ENCODE peak calls at places on chromosomes 5 and 9, in eight cellular contexts. B is GM12878, R is heart left ventricle, T is prostate gland, L is lower leg skin, N is spleen, Z is testis, O is sigmoid colon. P is an unnamed sample.

GRCh38 chr5:38208782-38209378 is 49.5 kb upstream of the EGFLAM start:
- DNase-seq in R (no peak), O (no peak), L (no peak), B (no peak), T (peak), N (no peak), Z (peak), P (peak)

GRCh38 chr9:70049672-70050271 is 6.1 kb downstream of the MAMDC2 start:
- DNase-seq in O (peak), T (no peak), Z (peak), B (no peak), L (peak), N (no peak), R (peak), P (no peak)

GRCh38 chr5:179613460-179614071 is 9.9 kb downstream of the HNRNPH1 start:
- DNase-seq in R (no peak), T (no peak), Z (no peak), N (peak), B (no peak), L (no peak), O (peak), P (no peak)

GRCh38 chr9:134661791-134662142 is 20.2 kb downstream of the COL5A1 start:
- DNase-seq in L (no peak), R (no peak), T (no peak), O (peak), B (no peak), N (no peak), Z (no peak), P (no peak)

GRCh38 chr5:86885489-86886225 is 267.9 kb downstream of the COX7C start:
- DNase-seq in O (no peak), B (no peak), L (no peak), R (no peak), N (no peak), T (no peak), Z (no peak), P (no peak)

GRCh38 chr9:70465398-70465797 is 50.9 kb upstream of the KLF9 start:
- DNase-seq in N (no peak), R (no peak), Z (no peak), O (no peak), B (no peak), T (no peak), L (no peak), P (no peak)

GRCh38 chr5:105685884-105686283 is 1984.9 kb downstream of the EFNA5 start:
- DNase-seq in T (no peak), N (no peak), Z (no peak), O (no peak), R (no peak), B (no peak), L (no peak), P (no peak)

GRCh38 chr5:141940695-141941271 is 17.1 kb downstream of the DELE1 start:
- DNase-seq in R (no peak), B (no peak), L (no peak), O (no peak), T (no peak), N (no peak), Z (no peak), P (no peak)

GRCh38 chr9:22147818-22148573 is 138.9 kb upstream of the CDKN2B start:
- DNase-seq in N (no peak), L (no peak), T (no peak), Z (no peak), R (no peak), O (no peak), B (no peak), P (no peak)

GRCh38 chr5:110265199-110265598 is 461.3 kb downstream of the TMEM232 start:
- DNase-seq in Z (no peak), T (no peak), O (no peak), B (no peak), N (no peak), R (no peak), L (no peak), P (no peak)

GRCh38 chr9:18274693-18275092 is 199.3 kb upstream of the ADAMTSL1 start:
- DNase-seq in N (no peak), O (no peak), L (no peak), Z (no peak), R (no peak), B (no peak), T (no peak), P (no peak)

GRCh38 chr9:120541921-120542320 is 38.0 kb downstream of the CDK5RAP2 start:
- DNase-seq in L (no peak), O (no peak), B (no peak), N (no peak), Z (no peak), T (no peak), R (no peak), P (no peak)

GRCh38 chr5:38634961-38635369 is 78.5 kb upstream of the LIFR start:
- DNase-seq in N (no peak), B (no peak), L (no peak), O (no peak), R (no peak), T (no peak), Z (no peak), P (no peak)

GRCh38 chr9:96160168-96160567 is 141.8 kb downstream of the HSD17B3 start:
- DNase-seq in T (no peak), L (no peak), Z (no peak), N (no peak), O (no peak), B (no peak), R (no peak), P (no peak)

GRCh38 chr9:83441390-83441789 is 96.8 kb downstream of the FRMD3 start:
- DNase-seq in L (no peak), Z (no peak), B (no peak), R (no peak), T (no peak), N (no peak), O (no peak), P (no peak)

GRCh38 chr9:133609311-133610098 is at the start of gene FAM163B:
- DNase-seq in L (no peak), R (no peak), N (peak), B (no peak), T (peak), Z (peak), O (no peak), P (peak)

GRCh38 chr9:84691634-84692033 is 22.1 kb downstream of the NTRK2 start:
- DNase-seq in T (no peak), O (no peak), B (no peak), R (no peak), N (no peak), Z (no peak), L (no peak), P (no peak)

GRCh38 chr9:128192601-128193371 is 1.4 kb upstream of the CIZ1 start:
- DNase-seq in R (peak), T (peak), O (peak), N (peak), B (no peak), Z (peak), L (peak), P (peak)
- TF ChIP-seq POLR2A in R (no peak), T (peak), O (peak), N (no peak), B (no peak), Z (no peak), L (no peak), P (no peak)

DNA sequence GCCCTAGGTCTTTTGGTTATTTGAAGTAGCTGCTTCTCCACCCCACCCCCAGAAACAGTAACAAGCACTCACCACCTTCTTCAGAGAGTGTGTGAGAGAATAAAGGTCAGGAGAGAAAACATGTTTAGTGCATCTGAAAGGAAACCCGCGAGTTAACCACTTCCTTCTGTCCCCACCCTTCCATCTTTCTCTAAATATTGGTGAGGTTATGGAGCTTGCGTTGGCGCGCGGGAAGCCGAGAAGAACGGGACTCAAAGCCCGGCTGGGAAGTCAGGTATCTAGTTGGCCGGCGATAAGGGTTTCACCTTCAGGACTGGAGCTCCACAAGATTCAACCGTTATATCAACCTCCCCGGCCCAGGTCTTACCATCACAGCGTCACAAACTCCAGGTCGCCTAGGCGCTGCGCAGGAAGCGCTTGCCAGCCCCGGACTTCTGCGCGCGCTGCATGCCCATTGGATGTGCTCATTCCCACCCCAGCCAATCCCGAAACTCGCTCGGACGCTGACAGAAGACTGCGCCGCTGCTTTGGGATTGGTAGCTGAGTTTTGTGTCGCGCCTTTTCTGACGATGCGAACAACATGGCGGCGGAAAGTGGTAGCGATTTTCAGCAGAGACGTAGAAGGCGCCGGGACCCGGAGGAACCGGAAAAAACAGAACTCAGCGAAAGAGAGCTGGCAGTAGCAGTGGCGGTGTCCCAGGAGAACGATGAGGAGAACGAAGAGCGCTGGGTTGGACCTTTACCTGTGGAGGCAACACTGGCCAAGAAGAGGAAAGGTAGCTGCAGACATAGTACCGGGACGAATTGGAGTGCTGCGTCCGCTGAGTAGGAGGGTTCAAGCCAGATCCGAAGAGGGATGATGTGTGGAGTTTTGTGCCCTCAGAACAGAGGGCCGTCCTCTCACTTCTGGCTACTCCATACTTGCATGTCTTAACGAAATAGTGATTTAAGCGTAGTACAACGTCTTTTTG is at the start of the genes CENPK and PPWD1:
- DNase-seq in B (peak), N (peak), Z (peak), T (peak), R (peak), L (peak), O (peak), P (peak)
- TF ChIP-seq POLR2A in B (peak), N (no peak), Z (peak), T (peak), R (no peak), L (no peak), O (peak), P (peak)

GRCh38 chr9:129319938-129320481 is 141.9 kb upstream of the IER5L start:
- DNase-seq in B (no peak), L (no peak), Z (peak), R (no peak), O (peak), T (no peak), N (no peak), P (no peak)
- TF ChIP-seq POLR2A in B (no peak), L (no peak), Z (no peak), R (no peak), O (no peak), T (no peak), N (no peak), P (no peak)

GRCh38 chr9:136058801-136059302 is 36.2 kb downstream of the NACC2 start:
- DNase-seq in L (no peak), T (no peak), B (no peak), R (peak), O (peak), N (no peak), Z (no peak), P (no peak)
- TF ChIP-seq POLR2A in L (no peak), T (no peak), B (no peak), R (no peak), O (no peak), N (no peak), Z (no peak), P (no peak)

DNA sequence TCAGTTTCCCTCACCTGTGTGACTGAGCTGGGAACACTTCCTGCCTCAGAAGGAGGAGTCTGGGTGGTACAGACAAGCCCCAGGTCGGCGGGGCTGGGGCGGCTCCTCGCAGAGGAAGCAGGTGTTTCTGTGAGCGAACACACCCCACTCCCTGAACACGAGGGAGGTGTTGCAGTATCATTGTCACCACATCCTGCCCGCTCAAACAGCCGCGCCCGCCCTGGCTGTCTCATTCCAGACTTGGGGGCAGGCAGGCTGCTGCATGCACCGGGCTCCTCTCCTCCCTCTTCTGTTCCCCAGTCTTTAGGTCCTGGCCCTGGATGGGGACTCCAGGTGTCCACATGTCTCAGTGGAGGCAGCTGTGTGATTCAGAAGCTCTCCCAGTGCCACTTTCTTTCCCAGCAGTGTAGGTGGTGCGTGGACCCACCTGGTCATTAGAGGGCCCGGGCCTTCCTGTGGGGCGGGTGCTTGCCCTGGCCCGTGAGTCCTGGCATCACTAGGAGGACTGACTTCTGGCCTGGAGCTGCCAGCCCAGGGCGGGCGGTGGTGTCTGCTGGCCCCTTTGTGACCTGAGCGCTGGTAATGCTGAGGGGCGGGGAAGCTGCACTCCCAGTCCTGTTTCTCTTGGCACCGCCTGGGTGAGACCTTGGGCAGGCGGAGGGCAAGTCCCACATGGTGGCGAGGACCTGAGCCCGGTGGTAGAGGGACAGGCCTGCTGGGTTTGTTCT is 18.3 kb upstream of the PHYHD1 start:
- DNase-seq in B (no peak), L (peak), N (peak), O (no peak), Z (no peak), T (peak), R (peak), P (no peak)
- TF ChIP-seq POLR2A in B (peak), L (no peak), N (no peak), O (no peak), Z (no peak), T (peak), R (no peak), P (peak)

GRCh38 chr9:113278840-113279239 is 3.4 kb downstream of the PRPF4 start:
- DNase-seq in R (no peak), L (no peak), N (no peak), B (no peak), Z (no peak), T (no peak), O (no peak), P (no peak)

GRCh38 chr9:113269871-113270270 is 5.5 kb downstream of the CDC26 start:
- DNase-seq in L (no peak), Z (no peak), N (no peak), B (no peak), T (no peak), O (no peak), R (no peak), P (no peak)

GRCh38 chr9:113281356-113281755 is 5.9 kb downstream of the PRPF4 start:
- DNase-seq in T (no peak), Z (no peak), B (no peak), L (no peak), R (no peak), O (no peak), N (no peak), P (no peak)

GRCh38 chr9:113274474-113275146 is 762 bp downstream of the CDC26 start:
- DNase-seq in R (no peak), N (no peak), T (peak), B (peak), O (no peak), Z (peak), L (no peak), P (peak)

DNA sequence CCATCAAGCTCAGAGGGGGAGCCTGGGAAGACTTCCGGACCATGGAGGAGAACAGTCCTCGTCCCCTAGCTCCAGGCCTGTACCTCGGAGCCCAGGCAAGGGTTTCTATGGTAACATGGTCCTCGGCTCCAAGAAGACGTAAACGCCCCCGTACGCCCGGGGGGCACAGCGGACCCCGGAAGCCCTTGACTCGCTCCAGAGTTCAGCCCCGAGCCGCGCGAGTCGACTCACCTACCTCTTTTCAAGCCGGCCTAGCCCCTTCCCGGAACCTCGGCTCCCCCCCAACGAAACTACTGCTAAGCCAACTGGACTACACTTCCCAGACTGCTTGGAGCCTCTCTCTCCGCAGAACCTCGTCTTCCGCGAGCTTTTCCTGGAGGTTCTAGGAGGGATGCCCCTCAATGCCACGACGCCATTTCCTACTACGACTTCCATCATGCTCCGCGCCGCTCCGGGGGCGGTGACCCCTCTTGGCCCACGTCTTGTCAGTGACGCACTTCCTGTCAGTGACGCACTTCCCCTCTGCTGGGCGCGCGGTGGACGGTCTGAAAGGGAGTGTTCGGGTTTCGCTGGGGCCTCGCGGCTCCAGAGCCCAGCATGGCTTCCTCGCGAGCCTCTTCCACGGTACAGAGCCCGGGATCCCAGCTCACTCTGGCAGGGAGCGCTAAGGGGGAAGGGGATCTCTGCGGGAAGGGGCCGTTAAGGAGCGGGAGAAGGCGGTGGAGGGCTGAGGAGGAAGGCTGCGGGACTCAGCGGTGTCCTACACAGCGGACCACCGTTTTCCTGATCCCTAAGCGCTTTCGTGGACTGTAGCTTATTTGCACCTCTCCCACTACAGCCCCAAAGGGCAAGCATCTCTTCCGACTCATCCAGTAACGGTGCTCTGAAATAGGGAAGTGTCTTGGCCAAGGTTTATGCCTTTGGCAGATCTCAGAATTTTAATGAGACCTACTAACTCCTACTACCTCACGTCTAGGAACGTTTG is at the start of the genes CDC26 and PRPF4:
- DNase-seq in R (peak), T (peak), O (peak), N (peak), Z (peak), L (peak), B (peak), P (peak)
- TF ChIP-seq POLR2A in R (peak), T (peak), O (peak), N (peak), Z (peak), L (peak), B (peak), P (peak)

DNA sequence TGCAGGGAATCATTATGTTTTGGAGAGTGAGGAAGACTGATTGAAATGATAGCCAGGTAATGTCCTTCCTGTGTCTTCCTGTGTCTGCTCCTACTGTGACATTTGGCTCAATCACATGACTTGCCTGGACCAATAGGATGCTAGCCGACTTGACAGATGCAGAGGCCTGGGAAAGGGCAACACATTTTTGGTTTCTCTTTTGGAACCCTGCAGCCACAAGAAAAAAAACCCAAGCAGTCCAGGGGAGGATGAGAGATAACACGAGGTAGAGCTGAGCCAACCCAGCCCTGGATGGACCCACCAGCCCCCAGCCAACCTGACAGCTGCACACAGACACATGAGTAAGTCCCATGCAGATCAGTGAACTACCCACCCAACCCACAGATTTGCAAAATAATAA is 256.1 kb upstream of the SMARCA2 start:
- DNase-seq in B (peak), Z (no peak), T (no peak), L (no peak), O (no peak), R (no peak), N (no peak), P (no peak)
- TF ChIP-seq POLR2A in B (peak), Z (no peak), T (no peak), L (no peak), O (no peak), R (no peak), N (no peak), P (no peak)

DNA sequence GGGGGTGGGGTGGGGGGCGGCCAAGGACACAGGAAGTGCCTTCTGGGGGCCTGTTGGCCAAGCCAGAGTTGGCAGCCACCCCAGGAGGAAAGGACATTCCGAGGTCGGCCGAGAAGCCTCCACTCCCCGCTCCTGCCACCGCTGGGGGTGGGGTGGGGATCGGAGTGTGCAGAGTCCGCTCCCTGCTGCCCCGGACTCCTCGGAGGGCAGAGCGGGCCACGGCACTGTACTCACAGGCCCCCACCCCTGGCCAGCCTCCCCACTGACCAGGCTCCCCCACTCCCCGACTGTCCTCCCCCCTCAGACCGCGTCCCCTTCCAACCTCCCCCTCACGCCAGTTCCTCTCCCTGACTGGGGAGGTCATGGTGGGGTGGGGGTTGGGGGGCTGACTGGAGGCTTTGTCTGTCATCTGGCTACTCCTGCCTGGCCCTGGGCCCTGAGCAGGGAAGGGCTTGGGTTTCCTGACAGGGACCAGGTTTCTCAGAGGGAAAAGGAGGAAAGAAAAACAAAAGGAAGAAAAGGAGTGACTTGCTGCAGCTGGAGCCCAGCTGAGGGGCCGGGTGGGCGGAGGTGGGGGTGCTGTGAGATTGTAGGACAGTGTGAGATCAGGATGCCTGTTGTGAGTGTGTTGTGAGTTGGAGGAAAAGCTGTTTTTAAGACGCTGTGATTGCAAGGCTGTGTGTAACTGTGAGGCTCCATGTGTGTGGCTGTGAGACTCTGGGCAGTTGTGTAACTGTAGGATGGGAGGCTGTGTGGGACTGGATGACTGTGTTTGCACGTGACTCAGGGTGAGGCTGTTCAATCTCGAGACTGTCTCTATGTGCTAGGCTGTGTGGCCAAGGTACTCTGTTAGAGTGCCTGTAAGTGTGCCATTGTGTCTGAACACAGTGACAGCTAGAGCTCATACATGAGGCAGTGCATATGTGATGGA is 29.6 kb downstream of the CNTFR start:
- DNase-seq in O (no peak), N (no peak), Z (peak), T (no peak), L (peak), R (no peak), B (no peak), P (no peak)
- TF ChIP-seq POLR2A in O (no peak), N (no peak), Z (no peak), T (no peak), L (no peak), R (no peak), B (no peak), P (no peak)